ENCODE peak calls at places on chromosomes 7 and 10, in ten cellular contexts. H is NCI-H1048; I is neural progenitor cell; B is COLO829; S is GM03348; E is stimulated activated CD8-positive, alpha-beta memory T cell treated with anti-CD3 and anti-CD28 coated beads, Interleukin-4, amount 100 ng/mL, for 24 hours; T is HTR-8/SVneo; J is NCI-H1694 treated with DMSO at 0.1 percent for 48 hours; F is progenitor cell of endocrine pancreas; D is colonic mucosa. K is an unnamed sample.
A peak's percentile ranks its signal among the peaks of the same experiment; 100 is the strongest.

GRCh38 chr10:44297963-44298362 is 86.9 kb downstream of the CXCL12 start:
- DNase-seq in H (no peak), I (peak; percentile 20), B (no peak), S (no peak), E (no peak), T (no peak), J (no peak), F (no peak), D (no peak), K (no peak)

GRCh38 chr7:29573594-29573993 is 10.0 kb downstream of the PRR15 start:
- DNase-seq in H (no peak), I (no peak), B (no peak), S (no peak), E (no peak), T (no peak), J (no peak), F (no peak), D (no peak), K (no peak)

GRCh38 chr7:138837627-138838026 is 39.6 kb upstream of the ATP6V0A4 start:
- DNase-seq in H (no peak), I (no peak), B (no peak), S (no peak), E (no peak), T (no peak), J (no peak), F (no peak), D (no peak), K (no peak)

GRCh38 chr10:21907436-21907835 is 96.1 kb downstream of the DNAJC1 start:
- DNase-seq in H (no peak), I (no peak), B (no peak), S (no peak), E (no peak), T (no peak), J (no peak), F (no peak), D (no peak), K (no peak)

GRCh38 chr10:132704008-132704814 is 81.7 kb downstream of the NKX6-2 start:
- DNase-seq in H (no peak), I (no peak), B (no peak), S (no peak), E (no peak), T (no peak), J (no peak), F (no peak), D (no peak), K (no peak)

GRCh38 chr7:143485500-143485899 is 7.8 kb downstream of the TAS2R41 start:
- DNase-seq in H (no peak), I (no peak), B (no peak), S (peak; percentile 39), E (no peak), T (no peak), J (no peak), F (no peak), D (no peak), K (no peak)

GRCh38 chr10:47024399-47025252 is 113.4 kb downstream of the PTPN20 start:
- DNase-seq in H (peak; percentile 14), I (peak; percentile 82), B (peak; percentile 43), S (peak; percentile 75), E (peak; percentile 54), T (peak; percentile 71), J (peak; percentile 30), F (peak; percentile 62), D (peak; percentile 65), K (no peak)

GRCh38 chr7:41874206-41874770 is 171.4 kb upstream of the INHBA start:
- DNase-seq in H (no peak), I (no peak), B (no peak), S (no peak), E (no peak), T (no peak), J (no peak), F (no peak), D (no peak), K (no peak)

GRCh38 chr10:995559-995926 is 7.3 kb downstream of the GTPBP4 start:
- DNase-seq in H (no peak), I (no peak), B (no peak), S (no peak), E (no peak), T (no peak), J (no peak), F (no peak), D (no peak), K (no peak)

GRCh38 chr10:102763037-102763607 is 19.4 kb downstream of the WBP1L start:
- DNase-seq in H (no peak), I (no peak), B (no peak), S (no peak), E (no peak), T (no peak), J (no peak), F (no peak), D (no peak), K (no peak)

GRCh38 chr10:111481271-111482073 is 404.6 kb downstream of the ADRA2A start:
- DNase-seq in H (no peak), I (no peak), B (no peak), S (no peak), E (no peak), T (no peak), J (no peak), F (no peak), D (no peak), K (no peak)

GRCh38 chr7:148334959-148335577 is 255.5 kb upstream of the C7orf33 start:
- DNase-seq in H (no peak), I (peak; percentile 95), B (no peak), S (no peak), E (no peak), T (no peak), J (no peak), F (no peak), D (no peak), K (no peak)

GRCh38 chr10:64449603-64450002 is 928.4 kb downstream of the REEP3 start:
- DNase-seq in H (no peak), I (no peak), B (no peak), S (no peak), E (no peak), T (no peak), J (no peak), F (no peak), D (no peak), K (no peak)

GRCh38 chr7:30246392-30246791 is 38.0 kb upstream of the ZNRF2 start:
- DNase-seq in H (no peak), I (no peak), B (no peak), S (no peak), E (no peak), T (no peak), J (no peak), F (no peak), D (no peak), K (no peak)

GRCh38 chr10:118332247-118332646 is 9.9 kb downstream of the FAM204A start:
- DNase-seq in H (no peak), I (no peak), B (no peak), S (no peak), E (no peak), T (no peak), J (no peak), F (no peak), D (no peak), K (no peak)

GRCh38 chr7:104584620-104585019 is 256.2 kb downstream of the LHFPL3 start:
- DNase-seq in H (no peak), I (no peak), B (no peak), S (no peak), E (no peak), T (no peak), J (no peak), F (no peak), D (no peak), K (no peak)

GRCh38 chr10:92066386-92066785 is 142.8 kb downstream of the BTAF1 start:
- DNase-seq in H (no peak), I (no peak), B (no peak), S (no peak), E (no peak), T (no peak), J (no peak), F (no peak), D (no peak), K (no peak)

GRCh38 chr10:3099291-3100092 is 32.1 kb downstream of the PFKP start:
- DNase-seq in H (no peak), I (no peak), B (peak; percentile 26), S (peak; percentile 75), E (no peak), T (no peak), J (no peak), F (no peak), D (no peak), K (no peak)

GRCh38 chr7:12884856-12885440 is 197.5 kb downstream of the ARL4A start:
- DNase-seq in H (no peak), I (no peak), B (no peak), S (peak; percentile 25), E (no peak), T (no peak), J (no peak), F (no peak), D (no peak), K (no peak)

GRCh38 chr10:126500185-126500584 is 111.9 kb upstream of the ADAM12 start:
- DNase-seq in H (no peak), I (no peak), B (no peak), S (no peak), E (no peak), T (no peak), J (peak; percentile 13), F (no peak), D (no peak), K (no peak)

GRCh38 chr7:105011771-105012502 is 2.1 kb upstream of the KMT2E start:
- DNase-seq in H (no peak), I (no peak), B (no peak), S (no peak), E (no peak), T (no peak), J (no peak), F (no peak), D (no peak), K (no peak)